ENCODE peak calls at places on chromosomes 13 and 19, in four cellular contexts. H is A549, A is WTC11, B is H1. C is an unnamed sample.

GRCh38 chr13:50374517-50374916 is 359.3 kb downstream of the KCNRG start:
- DNase-seq in A (no peak), B (no peak), H (no peak), C (no peak)

GRCh38 chr13:33918199-33918932 is 100.4 kb downstream of the RFC3 start:
- DNase-seq in H (no peak), B (no peak), A (no peak), C (peak; percentile 73)

GRCh38 chr13:93686399-93686798 is 459.8 kb downstream of the GPC6 start:
- DNase-seq in A (no peak), H (no peak), B (no peak), C (no peak)

GRCh38 chr19:41123716-41124244 is 9.5 kb downstream of the CYP2F1 start:
- DNase-seq in A (no peak), B (no peak), H (no peak), C (no peak)

GRCh38 chr13:41700790-41701310 is 243.5 kb downstream of the RGCC start:
- DNase-seq in B (no peak), H (no peak), A (no peak), C (peak; percentile 45)

GRCh38 chr19:35169226-35169995 is 14.9 kb downstream of the FXYD5 start:
- DNase-seq in A (no peak), H (no peak), B (no peak), C (no peak)

GRCh38 chr19:35556846-35557538 is 6.5 kb downstream of the ATP4A start:
- DNase-seq in H (no peak), B (no peak), A (no peak), C (no peak)

GRCh38 chr13:44818428-44818827 is 170.8 kb downstream of the NUFIP1 start:
- DNase-seq in B (no peak), A (no peak), H (no peak), C (peak; percentile 42)

GRCh38 chr19:15820646-15821045 is 5.2 kb upstream of the OR10H1 start:
- DNase-seq in A (no peak), H (no peak), B (no peak), C (no peak)

GRCh38 chr13:77860621-77861020 is 58.0 kb downstream of the EDNRB start:
- DNase-seq in H (no peak), A (no peak), B (no peak), C (peak; percentile 62)

GRCh38 chr13:36163809-36164308 is 32.7 kb upstream of the DCLK1 start:
- DNase-seq in A (no peak), H (no peak), B (no peak), C (no peak)

GRCh38 chr13:50646070-50646469 is 197.4 kb downstream of the DLEU7 start:
- DNase-seq in B (no peak), A (no peak), H (no peak), C (no peak)

GRCh38 chr19:10270616-10271394 is at the start of gene ICAM1:
- DNase-seq in A (peak; percentile 78), H (no peak), B (no peak), C (peak; percentile 98)

GRCh38 chr13:109393045-109393444 is 393.3 kb downstream of the IRS2 start:
- DNase-seq in H (no peak), A (no peak), B (no peak), C (no peak)

GRCh38 chr13:113167575-113167974 is 9.1 kb downstream of the PROZ start:
- DNase-seq in B (no peak), A (no peak), H (no peak), C (no peak)

GRCh38 chr19:3054972-3055740 is 7.1 kb downstream of the TLE5 start:
- DNase-seq in B (no peak), A (no peak), H (peak; percentile 56), C (no peak)

GRCh38 chr13:77386880-77387606 is 60.1 kb upstream of the MYCBP2 start:
- DNase-seq in A (no peak), H (no peak), B (no peak), C (peak; percentile 97)

DNA sequence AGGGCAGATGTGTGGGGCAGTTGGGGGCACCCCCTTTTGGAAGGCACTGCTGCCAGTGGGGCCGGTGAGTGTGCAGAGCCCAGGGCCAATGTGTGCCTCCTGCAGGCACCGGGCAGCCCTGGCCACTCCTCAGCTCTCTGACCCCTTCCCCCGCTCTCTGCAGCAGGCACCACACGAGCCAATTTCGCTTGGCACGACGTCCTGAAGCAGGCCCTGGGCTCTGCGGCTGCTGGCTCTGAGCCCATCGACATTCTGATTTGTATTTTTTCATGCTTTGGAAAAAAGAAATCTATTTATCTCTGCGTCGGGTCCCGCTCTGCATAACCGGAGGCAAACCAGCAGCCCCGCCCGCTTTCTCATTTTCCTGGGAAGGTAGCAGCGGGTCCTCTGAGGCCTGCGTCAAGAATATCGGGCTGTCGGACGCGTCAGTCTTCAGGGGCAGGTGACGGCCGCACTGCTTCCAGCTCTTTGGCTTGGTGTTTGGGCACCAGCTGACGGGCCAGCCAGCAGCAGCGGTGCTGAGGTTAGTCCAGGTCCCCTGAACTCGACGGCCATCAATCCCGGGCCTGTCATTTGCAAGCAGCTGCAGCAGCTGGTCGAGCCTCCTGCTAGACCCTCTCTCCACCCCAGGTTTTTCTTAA is 134.3 kb downstream of the KDM4B start:
- DNase-seq in B (no peak), H (no peak), A (no peak), C (no peak)
- TF ChIP-seq MAX in B (no peak), H (no peak), A (no peak), C (no peak)

DNA sequence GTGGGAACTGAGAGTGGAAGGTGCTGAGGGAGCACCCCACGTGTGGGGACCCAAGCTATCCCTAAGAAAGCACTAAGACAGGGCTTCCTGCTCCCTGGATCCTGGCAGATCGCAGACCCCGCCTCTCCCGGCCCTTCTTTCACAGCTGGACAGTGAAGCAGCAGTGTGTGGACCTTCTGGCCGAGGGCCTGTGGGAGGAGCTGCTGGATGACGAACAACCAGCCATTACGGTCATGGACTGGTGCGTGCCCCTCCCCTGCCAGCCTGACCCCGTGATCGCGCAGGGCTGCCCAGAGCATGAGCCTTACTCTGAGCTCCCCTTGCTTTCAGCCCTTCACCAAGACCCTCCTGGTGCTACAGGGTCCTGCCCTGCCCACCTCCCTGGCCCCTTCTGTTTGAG is 2.3 kb downstream of the NCCRP1 start:
- DNase-seq in H (no peak), B (no peak), A (peak; percentile 42), C (no peak)
- TF ChIP-seq MAX in H (no peak), B (no peak), A (no peak), C (no peak)

GRCh38 chr19:49057636-49058234 is at the start of gene CGB7:
- DNase-seq in B (no peak), A (peak; percentile 86), H (peak; percentile 77), C (no peak)
- TF ChIP-seq MAX in B (no peak), A (no peak), H (no peak), C (no peak)

GRCh38 chr13:98220188-98220765 is 43.2 kb upstream of the RNF113B start:
- DNase-seq in H (no peak), B (no peak), A (no peak), C (no peak)
- TF ChIP-seq MAX in H (no peak), B (no peak), A (no peak), C (no peak)

DNA sequence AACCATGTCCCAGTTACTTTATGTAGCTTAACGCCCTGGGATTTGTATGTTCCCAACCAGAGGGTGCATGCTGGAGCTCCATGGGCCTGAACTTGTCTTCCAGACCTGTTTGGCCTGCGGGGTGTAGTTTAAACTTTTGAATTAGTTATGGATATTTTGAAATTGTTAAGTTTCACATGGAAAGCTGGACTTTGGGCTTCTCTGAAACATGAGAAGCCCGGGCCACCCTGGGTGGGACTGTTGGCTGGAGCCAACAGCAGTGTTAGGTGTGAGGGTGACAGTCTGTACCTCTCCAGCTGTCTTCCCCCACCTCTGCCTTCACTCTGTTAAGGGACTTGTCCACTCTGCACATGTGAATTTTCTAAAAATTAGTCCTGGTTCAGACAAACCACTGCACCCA is 1.6 kb downstream of the UBE2L5 start:
- DNase-seq in B (no peak), A (no peak), H (no peak), C (no peak)
- TF ChIP-seq MAX in B (no peak), A (no peak), H (no peak), C (no peak)

GRCh38 chr13:40486518-40487163 is 179.8 kb downstream of the FOXO1 start:
- DNase-seq in B (no peak), H (no peak), A (no peak), C (no peak)
- TF ChIP-seq MAX in B (no peak), H (no peak), A (no peak), C (no peak)

DNA sequence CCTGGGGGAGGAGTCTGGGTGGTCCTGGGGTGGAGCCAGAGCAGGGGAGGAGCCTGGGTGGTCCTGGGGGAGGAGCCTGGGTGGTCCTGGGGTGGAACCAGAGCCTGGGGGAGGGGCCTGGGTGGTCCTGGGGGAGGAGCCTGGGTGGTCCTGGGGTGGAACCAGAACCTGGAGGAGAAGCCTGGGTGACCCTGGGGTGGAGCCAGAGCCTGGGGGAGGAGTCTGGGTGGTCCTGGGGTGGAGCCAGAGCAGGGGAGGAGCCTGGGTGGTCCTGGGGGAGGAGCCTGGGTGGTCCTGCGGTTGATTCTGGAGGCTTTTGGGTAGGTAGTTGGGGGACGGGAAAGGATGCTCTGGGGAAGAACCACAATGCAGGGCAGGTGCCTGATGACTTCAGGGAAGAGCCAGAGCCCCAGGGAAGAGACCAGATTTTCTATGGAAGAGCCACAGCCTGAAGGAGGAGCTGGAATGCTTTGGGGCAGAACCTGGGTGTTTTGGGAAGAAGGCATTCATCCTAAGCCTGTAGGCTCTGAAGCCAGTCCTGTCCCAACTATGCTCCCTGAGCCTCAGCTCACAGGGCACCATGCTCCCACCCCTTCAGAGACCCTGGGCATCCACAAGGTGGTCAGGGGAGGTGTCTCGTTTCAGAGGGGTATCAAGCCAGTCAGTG is 15.0 kb downstream of the MRPS12 start:
- DNase-seq in H (no peak), A (peak; percentile 54), B (no peak), C (no peak)
- TF ChIP-seq MAX in H (no peak), A (no peak), B (no peak), C (no peak)

DNA sequence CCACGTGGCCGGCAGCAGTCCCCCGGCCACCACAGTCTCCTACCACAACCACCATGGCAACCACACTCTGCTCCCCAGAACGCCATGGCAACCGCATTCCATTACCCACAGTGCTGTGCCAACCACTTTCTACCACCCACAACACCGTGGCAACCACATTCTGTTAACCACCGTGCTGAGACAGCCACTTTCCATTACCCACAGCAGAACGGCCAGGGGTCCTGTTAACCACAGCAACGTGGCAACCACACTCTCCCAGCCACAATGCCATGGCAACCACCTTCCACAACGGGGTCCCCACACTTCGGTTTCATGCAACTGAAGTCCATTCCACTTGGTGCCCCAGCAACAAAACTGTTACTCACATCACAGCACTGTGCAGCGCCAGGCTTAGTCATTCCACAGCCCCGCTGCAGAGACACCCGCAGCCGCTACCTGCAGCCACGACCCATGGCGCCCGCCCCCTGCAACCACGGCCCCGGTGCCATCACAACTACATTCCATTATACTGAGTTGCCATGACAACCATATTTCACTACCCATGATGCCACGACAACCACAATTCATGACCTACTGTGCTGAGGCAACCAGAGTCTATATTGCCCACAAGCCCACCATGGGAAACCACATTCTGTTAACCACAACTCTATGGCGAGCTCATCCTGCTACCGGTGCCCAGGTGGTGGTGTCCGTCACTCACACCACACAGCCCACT is 10.0 kb downstream of the DPF1 start:
- DNase-seq in B (no peak), H (no peak), A (no peak), C (peak; percentile 64)
- TF ChIP-seq MAX in B (no peak), H (no peak), A (no peak), C (peak; percentile 32)

C was measured in NB4.